ENCODE peak calls at places on chromosomes 3 and 15, in five cellular contexts. K is transverse colon, Q is sigmoid colon, W is upper lobe of right lung, Z is HepG2. T is an unnamed sample.
A peak's percentile ranks its signal among the peaks of the same experiment; 100 is the strongest.

GRCh38 chr3:44184319-44184953 is 57.2 kb upstream of the TOPAZ1 start:
- DNase-seq in K (peak; percentile 49), W (no peak), Q (no peak), Z (no peak), T (peak; percentile 60)

GRCh38 chr3:166362698-166363097 is 525.5 kb upstream of the BCHE start:
- DNase-seq in Q (no peak), W (no peak), K (no peak), Z (no peak), T (no peak)

GRCh38 chr3:52433328-52434060 is 11.4 kb downstream of the SEMA3G start:
- DNase-seq in W (peak; percentile 23), Q (peak; percentile 34), Z (no peak), K (no peak), T (peak; percentile 53)

GRCh38 chr3:52383446-52383845 is 61.5 kb downstream of the SEMA3G start:
- DNase-seq in W (no peak), Z (no peak), Q (no peak), K (no peak), T (no peak)

GRCh38 chr3:192830279-192831110 is 87.2 kb downstream of the MB21D2 start:
- DNase-seq in Z (no peak), W (no peak), K (no peak), Q (no peak), T (no peak)

GRCh38 chr3:25592510-25592968 is 72.2 kb downstream of the TOP2B start:
- DNase-seq in Z (peak; percentile 74), Q (peak; percentile 67), W (no peak), K (no peak), T (no peak)

GRCh38 chr3:118802325-118803095 is 232.1 kb downstream of the IGSF11 start:
- DNase-seq in W (no peak), Q (no peak), Z (no peak), K (no peak), T (no peak)

GRCh38 chr15:29888651-29889050 is 66.4 kb upstream of the TJP1 start:
- DNase-seq in W (no peak), Z (no peak), K (no peak), Q (no peak), T (no peak)

GRCh38 chr3:136042608-136043221 is 77.2 kb downstream of the PPP2R3A start:
- DNase-seq in Q (no peak), K (no peak), Z (peak; percentile 35), W (no peak), T (no peak)

GRCh38 chr3:55893045-55893664 is 406.0 kb upstream of the WNT5A start:
- DNase-seq in K (no peak), Q (no peak), Z (no peak), W (no peak), T (no peak)

GRCh38 chr3:169228522-169228921 is 435.0 kb downstream of the MECOM start:
- DNase-seq in W (no peak), Z (no peak), Q (no peak), K (no peak), T (no peak)

GRCh38 chr3:141795311-141795710 is 32.1 kb downstream of the GRK7 start:
- DNase-seq in W (no peak), Q (no peak), K (no peak), Z (no peak), T (no peak)

GRCh38 chr3:169771651-169772529 is 1.3 kb upstream of the MYNN start:
- DNase-seq in Q (peak; percentile 69), K (peak; percentile 48), Z (peak; percentile 79), W (no peak), T (no peak)

GRCh38 chr15:56774356-56774755 is 41.0 kb upstream of the ZNF280D start:
- DNase-seq in W (no peak), Q (no peak), Z (no peak), K (no peak), T (no peak)

GRCh38 chr3:110710156-110710555 is 361.5 kb upstream of the NECTIN3 start:
- DNase-seq in W (no peak), Q (no peak), Z (no peak), K (no peak), T (no peak)

GRCh38 chr15:34241376-34242350 is 16.8 kb downstream of the EMC4 start:
- DNase-seq in W (no peak), Z (peak; percentile 34), K (peak; percentile 18), Q (no peak), T (no peak)

GRCh38 chr3:50373146-50373864 is 14.0 kb upstream of the TMEM115 start:
- DNase-seq in K (no peak), W (no peak), Z (no peak), Q (no peak), T (no peak)

GRCh38 chr3:61946925-61947324 is 385.6 kb downstream of the PTPRG start:
- DNase-seq in K (no peak), Q (no peak), W (no peak), Z (no peak), T (no peak)

GRCh38 chr15:71448688-71449114 is 333.4 kb downstream of the THSD4 start:
- DNase-seq in K (peak; percentile 22), W (no peak), Q (no peak), Z (peak; percentile 51), T (no peak)

GRCh38 chr3:15952543-15953175 is 154.9 kb upstream of the ANKRD28 start:
- DNase-seq in W (no peak), Z (peak; percentile 16), K (no peak), Q (no peak), T (no peak)

GRCh38 chr3:30516238-30516637 is 90.2 kb upstream of the TGFBR2 start:
- DNase-seq in K (no peak), Q (no peak), Z (no peak), W (no peak), T (no peak)

GRCh38 chr3:117350386-117350785 is 640.8 kb downstream of the TUSC7 start:
- DNase-seq in Q (no peak), Z (no peak), W (no peak), K (no peak), T (no peak)

GRCh38 chr3:168877899-168878298 is 782.2 kb upstream of the GOLIM4 start:
- DNase-seq in Q (no peak), K (no peak), Z (no peak), W (no peak), T (no peak)

GRCh38 chr3:66095295-66096001 is 56.7 kb upstream of the MAGI1 start:
- DNase-seq in Z (no peak), W (no peak), Q (no peak), K (no peak), T (no peak)

GRCh38 chr3:61288446-61288845 is 37.2 kb upstream of the FHIT start:
- DNase-seq in W (no peak), K (no peak), Z (no peak), Q (no peak), T (no peak)

GRCh38 chr15:49225572-49226281 is 55.7 kb downstream of the GALK2 start:
- DNase-seq in W (no peak), Q (no peak), Z (no peak), K (no peak), T (no peak)

GRCh38 chr3:153977148-153977547 is 144.0 kb upstream of the ARHGEF26 start:
- DNase-seq in Z (no peak), Q (peak; percentile 66), K (no peak), W (no peak), T (no peak)

GRCh38 chr15:58520936-58521292 is 89.1 kb downstream of the LIPC start:
- DNase-seq in W (no peak), K (no peak), Q (no peak), Z (no peak), T (no peak)

GRCh38 chr3:112638327-112639020 is 2.5 kb downstream of the CCDC80 start:
- DNase-seq in Z (no peak), Q (peak; percentile 73), K (no peak), W (no peak), T (peak; percentile 79)

GRCh38 chr3:113157408-113157980 is 53.9 kb upstream of the BOC start:
- DNase-seq in W (no peak), Q (peak; percentile 92), Z (no peak), K (no peak), T (peak; percentile 77)

GRCh38 chr3:143480306-143480852 is 360.8 kb downstream of the CHST2 start:
- DNase-seq in Q (no peak), K (no peak), W (no peak), Z (no peak), T (no peak)

GRCh38 chr3:139937674-139938279 is 2.8 kb downstream of the CLSTN2 start:
- DNase-seq in W (no peak), Z (no peak), K (no peak), Q (no peak), T (no peak)

GRCh38 chr3:191236635-191237034 is 37.6 kb downstream of the OSTN start:
- DNase-seq in W (no peak), Z (no peak), Q (no peak), K (no peak), T (no peak)

GRCh38 chr3:191238321-191238817 is 39.3 kb downstream of the OSTN start:
- DNase-seq in Q (no peak), K (no peak), Z (peak; percentile 29), W (no peak), T (no peak)

GRCh38 chr3:191237045-191237882 is 38.2 kb downstream of the OSTN start:
- DNase-seq in W (no peak), K (no peak), Q (no peak), Z (no peak), T (no peak)

GRCh38 chr3:191234216-191234615 is 35.2 kb downstream of the OSTN start:
- DNase-seq in W (no peak), Q (no peak), K (no peak), Z (no peak), T (no peak)

GRCh38 chr3:191235331-191236314 is 36.6 kb downstream of the OSTN start:
- DNase-seq in K (no peak), Q (no peak), W (no peak), Z (no peak), T (no peak)
- H3K27ac ChIP-seq in K (no peak overlapping the region), Q (no peak overlapping the region), W (no peak overlapping the region), Z (no peak overlapping the region), T (no peak overlapping the region)

GRCh38 chr3:123453675-123454074 is 4.8 kb upstream of the ADCY5 start:
- DNase-seq in K (no peak), W (no peak), Z (no peak), Q (no peak), T (no peak)
- TF ChIP-seq CTCF in K (no peak), W (no peak), Z (no peak), Q (no peak), T (no peak)

GRCh38 chr3:9201278-9201677 is 48.2 kb downstream of the SRGAP3 start:
- DNase-seq in W (no peak), K (no peak), Q (no peak), Z (no peak), T (no peak)
- H3K27ac ChIP-seq in W (no peak overlapping the region), K (no peak overlapping the region), Q (no peak overlapping the region), Z (no peak overlapping the region), T (no peak overlapping the region)

DNA sequence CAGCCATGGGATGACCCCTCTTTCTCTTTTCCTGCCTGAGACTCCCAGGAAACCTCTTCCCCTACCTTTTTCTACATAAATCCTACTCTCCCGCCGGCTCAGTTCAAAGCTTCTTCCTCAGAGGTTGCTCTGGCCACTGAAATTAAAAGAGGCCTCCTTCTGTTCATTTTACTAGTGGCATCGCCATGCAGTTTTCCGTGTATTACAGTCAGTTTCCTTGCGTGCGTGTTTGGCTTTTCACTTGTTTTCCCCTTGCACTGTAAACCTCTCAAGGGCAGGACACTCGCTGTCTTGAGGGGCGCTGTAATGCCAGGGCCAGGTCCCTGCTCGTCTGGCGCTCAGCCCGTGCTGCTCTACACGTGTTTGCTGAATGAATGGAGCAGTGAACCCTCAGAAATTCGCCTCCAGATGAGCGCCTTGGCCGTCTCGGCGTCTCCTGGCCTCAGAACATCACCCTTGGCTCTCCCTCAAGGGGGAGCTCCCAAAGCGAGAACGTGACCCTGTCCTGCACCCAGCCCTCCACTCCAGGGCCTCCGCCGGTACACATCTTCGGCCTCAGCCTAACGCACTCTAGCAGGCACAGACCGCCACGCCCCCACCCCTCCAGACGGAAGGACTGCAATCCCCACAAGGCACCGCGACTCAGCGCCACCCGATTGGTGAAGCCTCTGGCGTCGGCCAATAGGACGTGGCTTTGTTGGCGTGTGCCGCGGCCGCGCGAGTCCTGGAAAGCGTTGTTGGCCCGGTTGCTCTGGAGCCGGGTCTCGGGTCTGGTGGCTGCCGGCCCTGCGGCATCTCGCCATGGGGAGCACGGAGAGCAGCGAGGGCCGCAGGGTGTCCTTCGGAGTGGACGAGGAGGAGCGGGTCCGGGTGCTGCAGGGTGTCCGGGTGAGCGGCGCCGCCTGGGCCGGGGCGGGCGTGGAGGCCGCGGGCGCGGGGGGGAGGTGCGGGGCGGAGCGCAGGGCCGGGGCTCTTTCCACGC is at the start of gene CHCHD6:
- DNase-seq in Q (peak; percentile 97), Z (peak; percentile 93), K (peak; percentile 95), W (peak; percentile 97), T (peak; percentile 98)
- TF ChIP-seq CTCF in Q (no peak), Z (peak; percentile 60), K (no peak), W (no peak), T (no peak)